ENCODE peak calls at places on chromosomes 12 and 14, in nine cellular contexts. E, X, O, C, U, Y, Q, J and T are unnamed samples.

GRCh38 chr12:103799504-103800251 is 41.4 kb downstream of the NT5DC3 start:
- DNase-seq in J (peak), Y (no peak), U (no peak), X (peak), Q (no peak), O (no peak), C (peak), E (peak), T (no peak)

GRCh38 chr12:57046947-57047890 is 2.7 kb downstream of the MYO1A start:
- DNase-seq in Y (peak), J (no peak), X (no peak), E (no peak), Q (no peak), C (no peak), O (no peak), U (no peak), T (no peak)

GRCh38 chr12:1845010-1845409 is 24.6 kb downstream of the LRTM2 start:
- DNase-seq in Y (no peak), J (no peak), Q (no peak), X (no peak), U (no peak), C (no peak), O (no peak), E (no peak), T (no peak)

GRCh38 chr14:68397371-68397779 is 395.5 kb downstream of the ZFP36L1 start:
- DNase-seq in C (no peak), X (no peak), Q (no peak), J (no peak), E (no peak), Y (no peak), O (no peak), U (no peak), T (no peak)

GRCh38 chr12:67430708-67431335 is 161.7 kb downstream of the CAND1 start:
- DNase-seq in Q (no peak), Y (no peak), U (no peak), C (no peak), E (no peak), O (peak), J (no peak), X (peak), T (no peak)

GRCh38 chr12:131263626-131264025 is 309.9 kb downstream of the ADGRD1 start:
- DNase-seq in J (no peak), X (no peak), Q (no peak), U (no peak), C (no peak), O (no peak), E (no peak), Y (no peak), T (no peak)

GRCh38 chr14:21098134-21098891 is at the start of gene ZNF219:
- DNase-seq in Q (peak), X (peak), E (peak), Y (peak), C (peak), O (peak), U (no peak), J (peak), T (peak)

GRCh38 chr14:22231022-22231421 is 358.0 kb downstream of the DAD1 start:
- DNase-seq in U (no peak), O (no peak), J (no peak), C (no peak), E (no peak), Y (peak), Q (peak), X (no peak), T (no peak)

GRCh38 chr12:39102474-39103209 is 197.3 kb upstream of the CPNE8 start:
- DNase-seq in C (no peak), U (no peak), O (no peak), X (peak), Q (no peak), J (peak), E (no peak), Y (no peak), T (no peak)

GRCh38 chr12:1805441-1806081 is 14.8 kb upstream of the LRTM2 start:
- DNase-seq in Y (no peak), C (no peak), E (no peak), O (no peak), Q (no peak), U (no peak), X (no peak), J (no peak), T (no peak)

GRCh38 chr12:39923364-39923763 is 182.5 kb downstream of the SLC2A13 start:
- DNase-seq in X (no peak), O (no peak), Y (no peak), Q (no peak), U (no peak), J (no peak), C (no peak), E (no peak), T (no peak)

GRCh38 chr14:89921896-89922548 is 32.5 kb downstream of the EFCAB11 start:
- DNase-seq in E (no peak), U (no peak), Y (no peak), O (no peak), Q (no peak), C (peak), X (peak), J (peak), T (no peak)

GRCh38 chr12:53181935-53182334 is 1.2 kb upstream of the CSAD start:
- DNase-seq in E (no peak), Q (no peak), U (no peak), X (no peak), J (no peak), O (no peak), C (no peak), Y (no peak), T (no peak)

GRCh38 chr12:107515446-107515958 is 170.1 kb upstream of the PWP1 start:
- DNase-seq in C (peak), O (peak), X (peak), J (peak), U (no peak), E (peak), Y (peak), Q (no peak), T (no peak)

GRCh38 chr12:33180921-33181320 is 258.7 kb downstream of the SYT10 start:
- DNase-seq in X (no peak), E (no peak), U (no peak), Q (no peak), O (no peak), Y (no peak), J (no peak), C (no peak), T (no peak)

GRCh38 chr14:52266179-52266578 is 1.3 kb upstream of the PTGDR start:
- DNase-seq in Q (no peak), C (peak), E (no peak), X (peak), O (no peak), J (no peak), Y (no peak), U (no peak), T (no peak)